ENCODE peak calls at places on chromosome 6, in eight cellular contexts. T is activated CD8-positive, alpha-beta memory T cell treated with anti-CD3 and anti-CD28 coated beads, Interleukin-2, amount 50 U/mL, for 4 hours; E is NCI-H2081; Y is stimulated activated CD4-positive, alpha-beta T cell treated with anti-CD3 and anti-CD28 coated beads, Interleukin-1b, Interleukin-23, amount 100 ng/mL, for 48 hours; J is dorsolateral prefrontal cortex; M is pulmonary artery endothelial cell; O is nephron progenitor cell; Z is stimulated activated CD8-positive, alpha-beta memory T cell treated with anti-CD3 and anti-CD28 coated beads, Interleukin-2, amount 100 ng/mL, for 1 hour. I is an unnamed sample.
A peak's percentile ranks its signal among the peaks of the same experiment; 100 is the strongest.

GRCh38 chr6:55777461-55777860 is 97.9 kb downstream of the BMP5 start:
- DNase-seq in T (no peak), E (no peak), Y (no peak), J (no peak), M (no peak), O (no peak), Z (no peak), I (no peak)

GRCh38 chr6:13813011-13813410 is 1.3 kb downstream of the MCUR1 start:
- DNase-seq in T (no peak), E (peak; percentile 7), Y (no peak), J (no peak), M (no peak), O (no peak), Z (no peak), I (peak; percentile 11)

GRCh38 chr6:132797975-132798819 is at the start of gene SLC18B1:
- DNase-seq in T (peak; percentile 61), E (peak; percentile 51), Y (peak; percentile 50), J (peak; percentile 74), M (no peak), O (peak; percentile 69), Z (no peak), I (peak; percentile 61)

GRCh38 chr6:149184523-149184922 is 133.0 kb upstream of the TAB2 start:
- DNase-seq in T (no peak), E (no peak), Y (no peak), J (no peak), M (no peak), O (no peak), Z (no peak), I (no peak)

GRCh38 chr6:33410711-33411631 is at the start of gene PHF1:
- DNase-seq in T (peak; percentile 80), E (peak; percentile 67), Y (no peak), J (peak; percentile 66), M (peak; percentile 51), O (peak; percentile 71), Z (peak; percentile 73), I (peak; percentile 90)

GRCh38 chr6:2942916-2943563 is 28.3 kb downstream of the SERPINB6 start:
- DNase-seq in T (no peak), E (no peak), Y (no peak), J (no peak), M (peak; percentile 62), O (no peak), Z (no peak), I (no peak)

GRCh38 chr6:147651249-147652063 is 143.0 kb downstream of the SAMD5 start:
- DNase-seq in T (no peak), E (no peak), Y (no peak), J (no peak), M (no peak), O (no peak), Z (no peak), I (peak; percentile 34)

GRCh38 chr6:13453771-13454251 is 33.6 kb downstream of the GFOD1 start:
- DNase-seq in T (peak; percentile 44), E (peak; percentile 75), Y (peak; percentile 66), J (no peak), M (peak; percentile 13), O (no peak), Z (no peak), I (no peak)

GRCh38 chr6:123323419-123324329 is 313.1 kb downstream of the TRDN start:
- DNase-seq in T (no peak), E (no peak), Y (no peak), J (no peak), M (no peak), O (no peak), Z (no peak), I (peak; percentile 49)

GRCh38 chr6:3822747-3823445 is 26.3 kb upstream of the FAM50B start:
- DNase-seq in T (no peak), E (no peak), Y (no peak), J (no peak), M (no peak), O (no peak), Z (no peak), I (no peak)

GRCh38 chr6:120514544-120514943 is 819.7 kb downstream of the TBC1D32 start:
- DNase-seq in T (no peak), E (no peak), Y (no peak), J (no peak), M (no peak), O (no peak), Z (no peak), I (no peak)

GRCh38 chr6:52576392-52577021 is 353 bp downstream of the TRAM2 start:
- DNase-seq in T (peak; percentile 58), E (peak; percentile 38), Y (peak; percentile 70), J (no peak), M (peak; percentile 54), O (no peak), Z (peak; percentile 24), I (peak; percentile 88)

GRCh38 chr6:137361701-137362100 is 132.5 kb downstream of the OLIG3 start:
- DNase-seq in T (no peak), E (no peak), Y (no peak), J (no peak), M (no peak), O (no peak), Z (no peak), I (no peak)

GRCh38 chr6:53192590-53193232 is 44.1 kb upstream of the GCM1 start:
- DNase-seq in T (no peak), E (peak; percentile 68), Y (no peak), J (no peak), M (no peak), O (peak; percentile 5), Z (no peak), I (no peak)

GRCh38 chr6:97669191-97669651 is 386.2 kb upstream of the MMS22L start:
- DNase-seq in T (no peak), E (peak; percentile 9), Y (peak; percentile 8), J (peak; percentile 72), M (no peak), O (peak; percentile 32), Z (no peak), I (peak; percentile 6)

GRCh38 chr6:44022296-44022661 is 105.0 kb downstream of the MRPL14 start:
- DNase-seq in T (no peak), E (no peak), Y (no peak), J (no peak), M (no peak), O (no peak), Z (no peak), I (no peak)

GRCh38 chr6:71419217-71419953 is 130.8 kb downstream of the OGFRL1 start:
- DNase-seq in T (no peak), E (no peak), Y (no peak), J (peak; percentile 46), M (no peak), O (peak; percentile 51), Z (no peak), I (no peak)

GRCh38 chr6:15207923-15208322 is 37.9 kb upstream of the JARID2 start:
- DNase-seq in T (no peak), E (no peak), Y (no peak), J (no peak), M (no peak), O (no peak), Z (no peak), I (peak; percentile 13)

GRCh38 chr6:46687619-46688097 is at the start of gene TDRD6:
- DNase-seq in T (no peak), E (no peak), Y (no peak), J (no peak), M (no peak), O (no peak), Z (no peak), I (no peak)

GRCh38 chr6:45512594-45512993 is 134.9 kb upstream of the SUPT3H start:
- DNase-seq in T (no peak), E (no peak), Y (no peak), J (no peak), M (no peak), O (no peak), Z (no peak), I (no peak)

GRCh38 chr6:37705239-37706051 is 7.8 kb upstream of the MDGA1 start:
- DNase-seq in T (peak; percentile 80), E (no peak), Y (peak; percentile 76), J (peak; percentile 86), M (peak; percentile 41), O (peak; percentile 84), Z (peak; percentile 49), I (peak; percentile 90)

GRCh38 chr6:145814035-145814500 is 527 bp downstream of the FBXO30 start:
- DNase-seq in T (peak; percentile 21), E (peak; percentile 45), Y (no peak), J (no peak), M (no peak), O (no peak), Z (no peak), I (peak; percentile 77)

GRCh38 chr6:121879149-121879548 is 443.7 kb downstream of the GJA1 start:
- DNase-seq in T (no peak), E (no peak), Y (no peak), J (no peak), M (no peak), O (no peak), Z (no peak), I (no peak)

GRCh38 chr6:20997143-20997792 is 463.0 kb downstream of the CDKAL1 start:
- DNase-seq in T (no peak), E (peak; percentile 35), Y (no peak), J (no peak), M (no peak), O (no peak), Z (no peak), I (peak; percentile 34)

GRCh38 chr6:16243055-16243454 is 4.7 kb downstream of the GMPR start:
- DNase-seq in T (no peak), E (peak; percentile 31), Y (no peak), J (no peak), M (peak; percentile 29), O (no peak), Z (no peak), I (no peak)

GRCh38 chr6:84667252-84668213 is 96.9 kb downstream of the TBX18 start:
- DNase-seq in T (no peak), E (no peak), Y (no peak), J (no peak), M (peak; percentile 79), O (no peak), Z (no peak), I (no peak)

GRCh38 chr6:12233693-12234551 is 56.2 kb upstream of the EDN1 start:
- DNase-seq in T (peak; percentile 20), E (peak; percentile 74), Y (peak; percentile 54), J (peak; percentile 42), M (peak; percentile 53), O (no peak), Z (peak; percentile 4), I (peak; percentile 83)

I was measured in mesenchymal stem cell.